ENCODE peak calls at places on chromosomes 11 and 22, in seven cellular contexts. One of them, this sample, is unnamed.

GRCh38 chr11:26572770-26573402 is 823 bp upstream of the MUC15 start:
- DNase-seq in AG04449: no peak
- DNase-seq in cardiac fibroblast: no peak
- DNase-seq in nephron progenitor cell: no peak
- DNase-seq in choroid plexus epithelial cell: peak
- DNase-seq in hepatocyte: no peak
- DNase-seq in stomach: no peak
- DNase-seq in this sample: no peak

GRCh38 chr22:49140921-49141680 is 686.6 kb downstream of the BRD1 start:
- DNase-seq in AG04449: no peak
- DNase-seq in cardiac fibroblast: no peak
- DNase-seq in nephron progenitor cell: no peak
- DNase-seq in choroid plexus epithelial cell: no peak
- DNase-seq in hepatocyte: no peak
- DNase-seq in stomach: no peak
- DNase-seq in this sample: no peak

GRCh38 chr11:121163658-121164308 is 62.7 kb downstream of the TECTA start:
- DNase-seq in AG04449: no peak
- DNase-seq in cardiac fibroblast: no peak
- DNase-seq in nephron progenitor cell: no peak
- DNase-seq in choroid plexus epithelial cell: no peak
- DNase-seq in hepatocyte: no peak
- DNase-seq in stomach: no peak
- DNase-seq in this sample: no peak

GRCh38 chr11:125376117-125376516 is 119.9 kb downstream of the FEZ1 start:
- DNase-seq in AG04449: no peak
- DNase-seq in cardiac fibroblast: peak
- DNase-seq in nephron progenitor cell: no peak
- DNase-seq in choroid plexus epithelial cell: peak
- DNase-seq in hepatocyte: peak
- DNase-seq in stomach: peak
- DNase-seq in this sample: no peak

GRCh38 chr22:41288245-41288946 is 2.4 kb upstream of the RANGAP1 start:
- DNase-seq in AG04449: no peak
- DNase-seq in cardiac fibroblast: peak
- DNase-seq in nephron progenitor cell: no peak
- DNase-seq in choroid plexus epithelial cell: peak
- DNase-seq in hepatocyte: peak
- DNase-seq in stomach: peak
- DNase-seq in this sample: no peak

GRCh38 chr11:103043826-103044688 is 47.9 kb downstream of the DCUN1D5 start:
- DNase-seq in AG04449: no peak
- DNase-seq in cardiac fibroblast: no peak
- DNase-seq in nephron progenitor cell: no peak
- DNase-seq in choroid plexus epithelial cell: no peak
- DNase-seq in hepatocyte: no peak
- DNase-seq in stomach: no peak
- DNase-seq in this sample: no peak

GRCh38 chr11:6333112-6333511 is 12.8 kb upstream of the CAVIN3 start:
- DNase-seq in AG04449: no peak
- DNase-seq in cardiac fibroblast: no peak
- DNase-seq in nephron progenitor cell: no peak
- DNase-seq in choroid plexus epithelial cell: no peak
- DNase-seq in hepatocyte: no peak
- DNase-seq in stomach: no peak
- DNase-seq in this sample: no peak

GRCh38 chr11:67022961-67023956 is at the start of gene SYT12:
- DNase-seq in AG04449: no peak
- DNase-seq in cardiac fibroblast: no peak
- DNase-seq in nephron progenitor cell: peak
- DNase-seq in choroid plexus epithelial cell: peak
- DNase-seq in hepatocyte: peak
- DNase-seq in stomach: no peak
- DNase-seq in this sample: no peak

GRCh38 chr11:40118780-40119179 is 1340.7 kb downstream of the LRRC4C start:
- DNase-seq in AG04449: no peak
- DNase-seq in cardiac fibroblast: no peak
- DNase-seq in nephron progenitor cell: no peak
- DNase-seq in choroid plexus epithelial cell: no peak
- DNase-seq in hepatocyte: no peak
- DNase-seq in stomach: peak
- DNase-seq in this sample: no peak

GRCh38 chr11:79076526-79077115 is 364.2 kb downstream of the TENM4 start:
- DNase-seq in AG04449: no peak
- DNase-seq in cardiac fibroblast: peak
- DNase-seq in nephron progenitor cell: no peak
- DNase-seq in choroid plexus epithelial cell: peak
- DNase-seq in hepatocyte: peak
- DNase-seq in stomach: peak
- DNase-seq in this sample: no peak

GRCh38 chr11:57547854-57548377 is 10.5 kb downstream of the SMTNL1 start:
- DNase-seq in AG04449: no peak
- DNase-seq in cardiac fibroblast: no peak
- DNase-seq in nephron progenitor cell: no peak
- DNase-seq in choroid plexus epithelial cell: no peak
- DNase-seq in hepatocyte: no peak
- DNase-seq in stomach: no peak
- DNase-seq in this sample: no peak

GRCh38 chr11:71429701-71430100 is 18.5 kb downstream of the DHCR7 start:
- DNase-seq in AG04449: no peak
- DNase-seq in cardiac fibroblast: no peak
- DNase-seq in nephron progenitor cell: no peak
- DNase-seq in choroid plexus epithelial cell: no peak
- DNase-seq in hepatocyte: no peak
- DNase-seq in stomach: no peak
- DNase-seq in this sample: no peak

GRCh38 chr11:5620606-5621521 is 3.9 kb upstream of the TRIM34 start:
- DNase-seq in AG04449: peak
- DNase-seq in cardiac fibroblast: peak
- DNase-seq in nephron progenitor cell: no peak
- DNase-seq in choroid plexus epithelial cell: peak
- DNase-seq in hepatocyte: peak
- DNase-seq in stomach: no peak
- DNase-seq in this sample: no peak

GRCh38 chr22:29623553-29624169 is 20.2 kb downstream of the NF2 start:
- DNase-seq in AG04449: no peak
- DNase-seq in cardiac fibroblast: no peak
- DNase-seq in nephron progenitor cell: no peak
- DNase-seq in choroid plexus epithelial cell: no peak
- DNase-seq in hepatocyte: no peak
- DNase-seq in stomach: no peak
- DNase-seq in this sample: no peak

GRCh38 chr22:40209945-40210485 is 32.3 kb downstream of the TNRC6B start:
- DNase-seq in AG04449: no peak
- DNase-seq in cardiac fibroblast: no peak
- DNase-seq in nephron progenitor cell: no peak
- DNase-seq in choroid plexus epithelial cell: no peak
- DNase-seq in hepatocyte: no peak
- DNase-seq in stomach: no peak
- DNase-seq in this sample: no peak

GRCh38 chr22:39176067-39176621 is 23.7 kb upstream of the CBX7 start:
- DNase-seq in AG04449: no peak
- DNase-seq in cardiac fibroblast: peak
- DNase-seq in nephron progenitor cell: peak
- DNase-seq in choroid plexus epithelial cell: peak
- DNase-seq in hepatocyte: peak
- DNase-seq in stomach: peak
- DNase-seq in this sample: no peak

GRCh38 chr22:48393041-48393370 is 1434.7 kb downstream of the BRD1 start:
- DNase-seq in AG04449: no peak
- DNase-seq in cardiac fibroblast: no peak
- DNase-seq in nephron progenitor cell: no peak
- DNase-seq in choroid plexus epithelial cell: no peak
- DNase-seq in hepatocyte: no peak
- DNase-seq in stomach: no peak
- DNase-seq in this sample: no peak

GRCh38 chr11:65060913-65061408 is 2.6 kb upstream of the NAALADL1 start:
- DNase-seq in AG04449: no peak
- DNase-seq in cardiac fibroblast: peak
- DNase-seq in nephron progenitor cell: no peak
- DNase-seq in choroid plexus epithelial cell: peak
- DNase-seq in hepatocyte: no peak
- DNase-seq in stomach: no peak
- DNase-seq in this sample: no peak

GRCh38 chr11:128244896-128245295 is 342.5 kb downstream of the ETS1 start:
- DNase-seq in AG04449: no peak
- DNase-seq in cardiac fibroblast: peak
- DNase-seq in nephron progenitor cell: no peak
- DNase-seq in choroid plexus epithelial cell: no peak
- DNase-seq in hepatocyte: no peak
- DNase-seq in stomach: no peak
- DNase-seq in this sample: no peak

GRCh38 chr22:39234157-39234793 is 10.5 kb downstream of the PDGFB start:
- DNase-seq in AG04449: no peak
- DNase-seq in cardiac fibroblast: peak
- DNase-seq in nephron progenitor cell: no peak
- DNase-seq in choroid plexus epithelial cell: peak
- DNase-seq in hepatocyte: no peak
- DNase-seq in stomach: no peak
- DNase-seq in this sample: no peak

GRCh38 chr11:28696591-28696990 is 588.4 kb downstream of the METTL15 start:
- DNase-seq in AG04449: no peak
- DNase-seq in cardiac fibroblast: no peak
- DNase-seq in nephron progenitor cell: no peak
- DNase-seq in choroid plexus epithelial cell: no peak
- DNase-seq in hepatocyte: no peak
- DNase-seq in stomach: no peak
- DNase-seq in this sample: no peak

GRCh38 chr22:46456818-46457163 is 80.6 kb downstream of the CELSR1 start:
- DNase-seq in AG04449: no peak
- DNase-seq in cardiac fibroblast: no peak
- DNase-seq in nephron progenitor cell: no peak
- DNase-seq in choroid plexus epithelial cell: no peak
- DNase-seq in hepatocyte: no peak
- DNase-seq in stomach: no peak
- DNase-seq in this sample: no peak

GRCh38 chr22:46172522-46172921 is 22.2 kb downstream of the PPARA start:
- DNase-seq in AG04449: no peak
- DNase-seq in cardiac fibroblast: no peak
- DNase-seq in nephron progenitor cell: no peak
- DNase-seq in choroid plexus epithelial cell: no peak
- DNase-seq in hepatocyte: no peak
- DNase-seq in stomach: no peak
- DNase-seq in this sample: no peak

GRCh38 chr11:63945482-63946163 is 6.8 kb downstream of the NAA40 start:
- DNase-seq in AG04449: peak
- DNase-seq in cardiac fibroblast: peak
- DNase-seq in nephron progenitor cell: peak
- DNase-seq in choroid plexus epithelial cell: peak
- DNase-seq in hepatocyte: peak
- DNase-seq in stomach: peak
- DNase-seq in this sample: no peak

GRCh38 chr11:62727007-62727832 is at the start of gene HNRNPUL2:
- DNase-seq in AG04449: peak
- DNase-seq in cardiac fibroblast: peak
- DNase-seq in nephron progenitor cell: peak
- DNase-seq in choroid plexus epithelial cell: peak
- DNase-seq in hepatocyte: peak
- DNase-seq in stomach: peak
- DNase-seq in this sample: peak

GRCh38 chr11:117457835-117458234 is 130.2 kb downstream of the CEP164 start:
- DNase-seq in AG04449: no peak
- DNase-seq in cardiac fibroblast: no peak
- DNase-seq in nephron progenitor cell: no peak
- DNase-seq in choroid plexus epithelial cell: no peak
- DNase-seq in hepatocyte: no peak
- DNase-seq in stomach: no peak
- DNase-seq in this sample: no peak
- TF ChIP-seq CTCF in AG04449: no peak
- TF ChIP-seq CTCF in cardiac fibroblast: no peak
- TF ChIP-seq CTCF in nephron progenitor cell: no peak
- TF ChIP-seq CTCF in choroid plexus epithelial cell: no peak
- TF ChIP-seq CTCF in hepatocyte: no peak
- TF ChIP-seq CTCF in stomach: no peak
- TF ChIP-seq CTCF in this sample: no peak

DNA sequence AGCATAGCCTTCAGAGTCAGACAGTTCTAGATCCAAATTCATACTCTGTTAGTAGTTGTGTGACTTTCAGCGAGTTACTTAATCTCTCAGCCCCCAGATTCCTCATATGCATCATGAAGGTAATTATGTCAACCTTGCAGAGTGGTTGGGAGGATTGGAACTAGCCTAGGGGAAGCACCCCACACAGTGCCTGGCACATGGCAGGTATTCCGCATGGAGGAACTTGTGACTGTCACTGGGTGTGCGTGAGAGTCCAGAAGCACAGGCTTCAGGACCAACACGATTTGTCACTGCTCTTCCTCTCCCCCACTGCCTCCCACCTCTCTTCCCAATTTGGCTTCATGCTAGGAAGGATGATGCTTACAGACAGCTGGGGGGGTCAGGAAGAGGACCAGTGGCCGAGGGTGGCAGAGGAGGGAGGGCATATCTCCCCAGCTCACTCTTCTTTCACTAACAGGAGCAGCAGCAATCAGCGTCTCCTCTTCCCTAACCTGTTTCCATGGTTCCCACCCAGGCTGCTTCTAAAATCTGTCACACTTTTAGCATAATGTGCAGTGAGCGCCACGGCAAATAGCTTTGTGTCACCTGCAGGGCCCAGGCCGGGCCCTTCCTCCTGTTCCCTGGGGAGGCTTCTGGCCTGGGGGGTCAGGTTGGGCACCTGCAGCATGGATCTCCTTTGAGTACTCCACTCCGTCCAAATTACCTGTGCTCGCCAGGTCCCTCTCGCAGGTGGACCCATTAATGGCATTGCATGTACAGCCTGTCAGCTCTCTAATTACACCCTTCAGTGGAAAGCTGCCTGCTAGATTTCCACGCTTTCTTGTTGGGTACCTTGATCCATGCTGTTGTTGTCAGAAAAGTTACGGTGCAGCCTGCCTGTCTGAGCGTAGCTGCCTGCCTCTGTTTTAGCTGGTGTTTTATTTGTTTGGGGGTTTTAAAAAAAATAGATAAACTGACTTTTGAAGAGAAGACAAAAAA is 400.4 kb downstream of the NXPE2 start:
- DNase-seq in AG04449: no peak
- DNase-seq in cardiac fibroblast: no peak
- DNase-seq in nephron progenitor cell: no peak
- DNase-seq in choroid plexus epithelial cell: no peak
- DNase-seq in hepatocyte: no peak
- DNase-seq in stomach: no peak
- DNase-seq in this sample: no peak
- TF ChIP-seq CTCF in AG04449: no peak
- TF ChIP-seq CTCF in cardiac fibroblast: no peak
- TF ChIP-seq CTCF in nephron progenitor cell: no peak
- TF ChIP-seq CTCF in choroid plexus epithelial cell: no peak
- TF ChIP-seq CTCF in hepatocyte: no peak
- TF ChIP-seq CTCF in stomach: no peak
- TF ChIP-seq CTCF in this sample: no peak

GRCh38 chr11:2886191-2886894 is 768 bp upstream of the CDKN1C start:
- DNase-seq in AG04449: no peak
- DNase-seq in cardiac fibroblast: peak
- DNase-seq in nephron progenitor cell: peak
- DNase-seq in choroid plexus epithelial cell: no peak
- DNase-seq in hepatocyte: peak
- DNase-seq in stomach: no peak
- DNase-seq in this sample: no peak
- TF ChIP-seq CTCF in AG04449: peak
- TF ChIP-seq CTCF in cardiac fibroblast: peak
- TF ChIP-seq CTCF in nephron progenitor cell: no peak
- TF ChIP-seq CTCF in choroid plexus epithelial cell: no peak
- TF ChIP-seq CTCF in hepatocyte: peak
- TF ChIP-seq CTCF in stomach: no peak
- TF ChIP-seq CTCF in this sample: peak

GRCh38 chr22:21861290-21861848 is 6.1 kb downstream of the MAPK1 start:
- DNase-seq in AG04449: no peak
- DNase-seq in cardiac fibroblast: no peak
- DNase-seq in nephron progenitor cell: no peak
- DNase-seq in choroid plexus epithelial cell: no peak
- DNase-seq in hepatocyte: no peak
- DNase-seq in stomach: no peak
- DNase-seq in this sample: no peak
- TF ChIP-seq CTCF in AG04449: no peak
- TF ChIP-seq CTCF in cardiac fibroblast: no peak
- TF ChIP-seq CTCF in nephron progenitor cell: no peak
- TF ChIP-seq CTCF in choroid plexus epithelial cell: no peak
- TF ChIP-seq CTCF in hepatocyte: no peak
- TF ChIP-seq CTCF in stomach: no peak
- TF ChIP-seq CTCF in this sample: no peak